ENCODE peak calls at places on chromosomes 6 and 20, in nine cellular contexts. Q is prostate gland, P is endodermal cell, V is heart right ventricle, Z is OCI-LY7, E is HCT116, S is body of pancreas, D is tibial nerve, Y is psoas muscle. M is an unnamed sample.

GRCh38 chr20:21302645-21303060 is 478 bp upstream of the XRN2 start:
- DNase-seq in Q (no peak), P (no peak), V (no peak), Z (no peak), E (no peak), S (no peak), D (no peak), Y (no peak), M (no peak)

GRCh38 chr6:54282186-54282585 is 26.1 kb upstream of the TINAG start:
- DNase-seq in Q (no peak), P (no peak), V (no peak), Z (no peak), E (peak; percentile 19), S (no peak), D (no peak), Y (no peak), M (no peak)

GRCh38 chr20:11912013-11912663 is 5.6 kb upstream of the BTBD3 start:
- DNase-seq in Q (no peak), P (peak; percentile 59), V (no peak), Z (no peak), E (no peak), S (no peak), D (no peak), Y (no peak), M (no peak)

GRCh38 chr6:105174512-105174911 is 5.3 kb downstream of the POPDC3 start:
- DNase-seq in Q (no peak), P (no peak), V (no peak), Z (no peak), E (no peak), S (no peak), D (no peak), Y (no peak), M (no peak)

GRCh38 chr20:36904690-36905089 is 28.8 kb downstream of the TLDC2 start:
- DNase-seq in Q (no peak), P (no peak), V (no peak), Z (no peak), E (no peak), S (no peak), D (no peak), Y (no peak), M (no peak)

GRCh38 chr6:100946021-100946540 is 65.0 kb upstream of the ASCC3 start:
- DNase-seq in Q (no peak), P (no peak), V (no peak), Z (no peak), E (no peak), S (no peak), D (no peak), Y (no peak), M (no peak)

GRCh38 chr6:118320652-118321051 is 227.4 kb upstream of the PLN start:
- DNase-seq in Q (no peak), P (no peak), V (no peak), Z (no peak), E (no peak), S (no peak), D (peak; percentile 32), Y (no peak), M (no peak)

GRCh38 chr6:5764401-5764955 is 242.2 kb downstream of the NRN1 start:
- DNase-seq in Q (no peak), P (no peak), V (no peak), Z (no peak), E (no peak), S (no peak), D (peak; percentile 36), Y (peak; percentile 79), M (no peak)

GRCh38 chr6:12343122-12343439 is 52.9 kb downstream of the EDN1 start:
- DNase-seq in Q (no peak), P (no peak), V (no peak), Z (no peak), E (no peak), S (no peak), D (no peak), Y (no peak), M (no peak)

DNA sequence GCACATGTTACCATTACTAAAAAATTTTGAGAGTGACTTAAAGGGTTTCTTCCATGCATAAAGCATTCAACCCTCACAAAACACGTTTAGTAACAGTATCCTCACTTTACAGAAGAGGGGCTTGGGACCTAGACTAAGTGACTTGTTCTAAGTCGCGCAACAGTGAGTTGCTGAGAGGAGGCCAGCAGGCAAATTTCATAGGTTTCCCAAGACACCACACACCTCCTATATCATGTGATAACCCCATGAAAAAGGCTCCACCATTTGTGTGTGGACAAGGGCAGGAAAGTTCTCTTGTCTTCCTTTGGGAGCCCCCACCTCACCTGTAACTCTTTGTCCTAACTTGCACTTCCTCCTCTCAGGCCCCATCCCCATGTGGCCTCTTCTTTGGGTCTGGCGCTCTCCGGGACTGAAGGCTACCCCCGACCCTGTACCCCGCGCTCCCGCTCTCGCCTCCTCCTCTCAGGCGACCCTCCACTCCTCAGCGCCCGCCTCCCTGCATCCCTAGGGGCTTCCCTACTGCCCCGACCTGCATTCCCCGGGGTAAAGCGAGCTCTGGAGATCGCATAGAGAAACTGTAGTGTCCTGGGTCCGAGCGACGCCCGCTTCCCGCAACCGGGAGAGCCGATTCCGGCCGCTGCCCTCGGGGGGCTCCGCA is 397 bp downstream of the PSMB8 start:
- DNase-seq in Q (peak; percentile 15), P (peak; percentile 77), V (no peak), Z (peak; percentile 55), E (no peak), S (no peak), D (no peak), Y (peak; percentile 70), M (no peak)
- H3K27ac ChIP-seq in Q (peak overlapping the region; percentile 91), P (no peak overlapping the region), V (peak overlapping the region; percentile 92), Z (peak overlapping the region; percentile 88), E (no peak overlapping the region), S (peak overlapping the region; percentile 92), D (peak overlapping the region; percentile 92), Y (peak overlapping the region; percentile 74), M (peak overlapping the region; percentile 98)

DNA sequence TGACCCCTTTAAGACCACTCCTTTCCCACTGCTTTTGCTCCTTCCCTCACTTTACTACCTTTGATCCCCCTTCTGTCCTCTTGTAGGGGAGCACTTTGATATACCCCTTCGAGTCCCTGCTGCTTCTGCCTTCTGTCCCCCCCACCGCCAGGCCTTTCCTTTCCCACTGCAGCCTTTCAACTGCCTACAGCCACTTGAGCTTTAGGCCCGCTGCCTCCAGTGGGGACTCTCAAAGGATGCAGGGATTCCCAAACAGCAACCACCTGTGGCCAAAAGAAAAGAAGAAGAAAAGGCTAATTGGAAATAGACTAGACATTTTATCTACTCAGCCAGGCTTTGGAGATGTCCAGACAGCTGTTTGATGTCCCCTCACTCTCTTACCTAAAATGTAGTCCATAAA is 77.0 kb upstream of the DTNBP1 start:
- DNase-seq in Q (no peak), P (no peak), V (no peak), Z (no peak), E (no peak), S (no peak), D (no peak), Y (no peak), M (no peak)
- H3K36me3 ChIP-seq in Q (no peaks in the 10 kb centered on the region), P (no peaks in the 10 kb centered on the region), V (no peaks in the 10 kb centered on the region), Z (no peaks in the 10 kb centered on the region), E (no peaks in the 10 kb centered on the region), S (no peaks in the 10 kb centered on the region), D (no peaks in the 10 kb centered on the region), Y (no peaks in the 10 kb centered on the region), M (no peaks in the 10 kb centered on the region)

DNA sequence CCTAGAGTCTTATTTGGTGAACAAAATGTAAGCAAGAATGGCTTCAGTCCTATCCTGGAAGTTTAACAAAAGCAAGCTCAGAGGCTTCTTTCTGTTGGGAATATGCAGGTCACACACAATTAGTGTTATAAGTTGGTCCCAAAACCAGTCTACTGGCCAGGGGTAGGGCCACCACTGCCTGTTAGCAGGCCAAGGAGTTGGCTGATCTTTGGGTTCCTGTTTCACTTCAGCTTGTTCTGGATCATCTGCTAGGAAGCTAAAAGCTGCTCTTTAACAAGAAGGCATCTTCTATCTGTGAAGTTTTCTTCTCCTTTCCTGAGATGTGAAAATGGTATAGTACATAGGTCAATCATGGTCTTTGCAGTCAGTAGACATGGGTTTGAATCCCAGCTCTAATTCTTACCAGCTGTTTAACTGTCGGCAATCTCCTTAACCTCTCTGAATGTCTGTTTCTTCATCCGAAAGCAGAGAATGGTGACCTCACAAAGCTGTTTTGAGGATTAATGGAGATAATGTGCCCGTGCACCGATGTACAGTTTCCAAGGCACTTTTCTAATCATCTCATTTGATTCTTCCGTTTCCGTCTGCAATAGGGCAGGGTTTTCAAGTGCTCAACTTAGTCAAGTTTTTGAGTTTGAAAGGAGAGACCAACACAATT is 271.2 kb upstream of the TAB2 start:
- DNase-seq in Q (no peak), P (no peak), V (no peak), Z (no peak), E (no peak), S (no peak), D (no peak), Y (no peak), M (no peak)
- TF ChIP-seq CTCF in Q (no peak), P (no peak), V (no peak), Z (no peak), E (no peak), S (no peak), D (no peak), Y (no peak), M (no peak)

GRCh38 chr20:37986063-37986858 is 47.0 kb downstream of the TTI1 start:
- DNase-seq in Q (no peak), P (no peak), V (no peak), Z (no peak), E (no peak), S (no peak), D (no peak), Y (no peak), M (no peak)
- H3K27ac ChIP-seq in Q (peak overlapping the region; percentile 11), P (no peak overlapping the region), V (peak overlapping the region; percentile 81), Z (no peak overlapping the region), E (no peak overlapping the region), S (no peak overlapping the region), D (no peak overlapping the region), Y (peak overlapping the region; percentile 91), M (peak overlapping the region; percentile 2)